ENCODE peak calls at places on chromosomes 2 and 18, in four cellular contexts. One of them, this sample, is unnamed.

GRCh38 chr18:55927831-55928230 is 339.8 kb upstream of the TCF4 start:
- DNase-seq in anterior cingulate cortex: no peak
- DNase-seq in NCI-H2081: no peak
- DNase-seq in DMS153: no peak
- DNase-seq in this sample: no peak

GRCh38 chr2:120949027-120949956 is 213.6 kb downstream of the GLI2 start:
- DNase-seq in anterior cingulate cortex: no peak
- DNase-seq in NCI-H2081: no peak
- DNase-seq in DMS153: no peak
- DNase-seq in this sample: peak

GRCh38 chr2:201118957-201119848 is 3.2 kb downstream of the CFLAR start:
- DNase-seq in anterior cingulate cortex: no peak
- DNase-seq in NCI-H2081: no peak
- DNase-seq in DMS153: no peak
- DNase-seq in this sample: peak

GRCh38 chr2:135662088-135662487 is 79.6 kb upstream of the UBXN4 start:
- DNase-seq in anterior cingulate cortex: no peak
- DNase-seq in NCI-H2081: no peak
- DNase-seq in DMS153: no peak
- DNase-seq in this sample: no peak

GRCh38 chr2:102436284-102436683 is 13.3 kb downstream of the IL18RAP start:
- DNase-seq in anterior cingulate cortex: no peak
- DNase-seq in NCI-H2081: no peak
- DNase-seq in DMS153: no peak
- DNase-seq in this sample: no peak

GRCh38 chr2:224574423-224575084 is 10.6 kb downstream of the CUL3 start:
- DNase-seq in anterior cingulate cortex: no peak
- DNase-seq in NCI-H2081: no peak
- DNase-seq in DMS153: no peak
- DNase-seq in this sample: no peak

GRCh38 chr2:188065386-188065785 is 226.3 kb upstream of the GULP1 start:
- DNase-seq in anterior cingulate cortex: no peak
- DNase-seq in NCI-H2081: no peak
- DNase-seq in DMS153: no peak
- DNase-seq in this sample: no peak

GRCh38 chr2:226792155-226792871 is 7.3 kb downstream of the IRS1 start:
- DNase-seq in anterior cingulate cortex: no peak
- DNase-seq in NCI-H2081: no peak
- DNase-seq in DMS153: no peak
- DNase-seq in this sample: no peak

GRCh38 chr2:166404831-166405568 is 29.3 kb upstream of the SCN9A start:
- DNase-seq in anterior cingulate cortex: no peak
- DNase-seq in NCI-H2081: no peak
- DNase-seq in DMS153: no peak
- DNase-seq in this sample: no peak

GRCh38 chr2:36371963-36372391 is 16.4 kb downstream of the CRIM1 start:
- DNase-seq in anterior cingulate cortex: no peak
- DNase-seq in NCI-H2081: no peak
- DNase-seq in DMS153: no peak
- DNase-seq in this sample: no peak

GRCh38 chr2:72457801-72458516 is 310.3 kb upstream of the CYP26B1 start:
- DNase-seq in anterior cingulate cortex: no peak
- DNase-seq in NCI-H2081: no peak
- DNase-seq in DMS153: no peak
- DNase-seq in this sample: no peak

GRCh38 chr18:76462326-76462694 is 32.7 kb downstream of the ZNF516 start:
- DNase-seq in anterior cingulate cortex: no peak
- DNase-seq in NCI-H2081: no peak
- DNase-seq in DMS153: no peak
- DNase-seq in this sample: no peak

GRCh38 chr2:203802277-203803045 is 65.1 kb upstream of the CTLA4 start:
- DNase-seq in anterior cingulate cortex: peak
- DNase-seq in NCI-H2081: no peak
- DNase-seq in DMS153: no peak
- DNase-seq in this sample: no peak

GRCh38 chr18:10240276-10240675 is 214.2 kb upstream of the APCDD1 start:
- DNase-seq in anterior cingulate cortex: no peak
- DNase-seq in NCI-H2081: no peak
- DNase-seq in DMS153: no peak
- DNase-seq in this sample: no peak

GRCh38 chr18:57077786-57078552 is 68.9 kb upstream of the BOD1L2 start:
- DNase-seq in anterior cingulate cortex: no peak
- DNase-seq in NCI-H2081: no peak
- DNase-seq in DMS153: no peak
- DNase-seq in this sample: no peak

GRCh38 chr2:14678754-14679153 is 46.2 kb downstream of the LRATD1 start:
- DNase-seq in anterior cingulate cortex: no peak
- DNase-seq in NCI-H2081: no peak
- DNase-seq in DMS153: no peak
- DNase-seq in this sample: no peak

GRCh38 chr18:32093523-32093922 is 1.8 kb downstream of the RNF138 start:
- DNase-seq in anterior cingulate cortex: no peak
- DNase-seq in NCI-H2081: no peak
- DNase-seq in DMS153: no peak
- DNase-seq in this sample: no peak

GRCh38 chr2:18940184-18940583 is 350.8 kb upstream of the NT5C1B start:
- DNase-seq in anterior cingulate cortex: no peak
- DNase-seq in NCI-H2081: no peak
- DNase-seq in DMS153: no peak
- DNase-seq in this sample: no peak

GRCh38 chr2:186440506-186440905 is 45.6 kb upstream of the ZC3H15 start:
- DNase-seq in anterior cingulate cortex: no peak
- DNase-seq in NCI-H2081: no peak
- DNase-seq in DMS153: no peak
- DNase-seq in this sample: no peak

GRCh38 chr2:186879312-186879711 is 30.3 kb upstream of the ZSWIM2 start:
- DNase-seq in anterior cingulate cortex: no peak
- DNase-seq in NCI-H2081: no peak
- DNase-seq in DMS153: no peak
- DNase-seq in this sample: no peak

GRCh38 chr18:35497006-35497333 is 790 bp downstream of the INO80C start:
- DNase-seq in anterior cingulate cortex: no peak
- DNase-seq in NCI-H2081: no peak
- DNase-seq in DMS153: no peak
- DNase-seq in this sample: no peak

GRCh38 chr2:130799295-130799694 is 37.4 kb upstream of the ARHGEF4 start:
- DNase-seq in anterior cingulate cortex: no peak
- DNase-seq in NCI-H2081: no peak
- DNase-seq in DMS153: no peak
- DNase-seq in this sample: no peak

GRCh38 chr18:54690198-54690597 is 99.2 kb downstream of the DYNAP start:
- DNase-seq in anterior cingulate cortex: no peak
- DNase-seq in NCI-H2081: no peak
- DNase-seq in DMS153: no peak
- DNase-seq in this sample: no peak

GRCh38 chr2:181112916-181113315 is 132.5 kb downstream of the UBE2E3 start:
- DNase-seq in anterior cingulate cortex: no peak
- DNase-seq in NCI-H2081: no peak
- DNase-seq in DMS153: no peak
- DNase-seq in this sample: no peak

GRCh38 chr2:98324181-98324580 is 22.1 kb upstream of the CNGA3 start:
- DNase-seq in anterior cingulate cortex: no peak
- DNase-seq in NCI-H2081: no peak
- DNase-seq in DMS153: no peak
- DNase-seq in this sample: no peak

GRCh38 chr18:8406486-8407250 is 202.6 kb upstream of the RAB12 start:
- DNase-seq in anterior cingulate cortex: no peak
- DNase-seq in NCI-H2081: no peak
- DNase-seq in DMS153: no peak
- DNase-seq in this sample: no peak

GRCh38 chr2:26711457-26712155 is 19.1 kb downstream of the KCNK3 start:
- DNase-seq in anterior cingulate cortex: no peak
- DNase-seq in NCI-H2081: no peak
- DNase-seq in DMS153: peak
- DNase-seq in this sample: no peak

GRCh38 chr2:201411421-201411820 is 39.8 kb downstream of the TRAK2 start:
- DNase-seq in anterior cingulate cortex: no peak
- DNase-seq in NCI-H2081: no peak
- DNase-seq in DMS153: no peak
- DNase-seq in this sample: no peak

GRCh38 chr2:139730197-139730596 is 950.0 kb upstream of the NXPH2 start:
- DNase-seq in anterior cingulate cortex: no peak
- DNase-seq in NCI-H2081: no peak
- DNase-seq in DMS153: no peak
- DNase-seq in this sample: no peak

GRCh38 chr2:231597014-231597611 is 4.4 kb downstream of the TEX44 start:
- DNase-seq in anterior cingulate cortex: peak
- DNase-seq in NCI-H2081: no peak
- DNase-seq in DMS153: no peak
- DNase-seq in this sample: no peak

GRCh38 chr2:214128040-214128439 is 282.8 kb upstream of the VWC2L start:
- DNase-seq in anterior cingulate cortex: no peak
- DNase-seq in NCI-H2081: no peak
- DNase-seq in DMS153: no peak
- DNase-seq in this sample: no peak

GRCh38 chr2:128485761-128486639 is 167.3 kb upstream of the HS6ST1 start:
- DNase-seq in anterior cingulate cortex: no peak
- DNase-seq in NCI-H2081: no peak
- DNase-seq in DMS153: no peak
- DNase-seq in this sample: no peak

GRCh38 chr18:6885992-6886823 is 156.7 kb downstream of the ARHGAP28 start:
- DNase-seq in anterior cingulate cortex: no peak
- DNase-seq in NCI-H2081: peak
- DNase-seq in DMS153: no peak
- DNase-seq in this sample: peak

GRCh38 chr18:36187826-36188721 is 777 bp downstream of the MOCOS start:
- DNase-seq in anterior cingulate cortex: no peak
- DNase-seq in NCI-H2081: no peak
- DNase-seq in DMS153: no peak
- DNase-seq in this sample: no peak

GRCh38 chr2:57796527-57796926 is 250.1 kb upstream of the VRK2 start:
- DNase-seq in anterior cingulate cortex: no peak
- DNase-seq in NCI-H2081: no peak
- DNase-seq in DMS153: no peak
- DNase-seq in this sample: no peak

GRCh38 chr18:49024808-49025361 is 74.1 kb upstream of the SMAD7 start:
- DNase-seq in anterior cingulate cortex: no peak
- DNase-seq in NCI-H2081: no peak
- DNase-seq in DMS153: no peak
- DNase-seq in this sample: no peak

GRCh38 chr2:159032580-159032979 is 64.1 kb downstream of the TANC1 start:
- DNase-seq in anterior cingulate cortex: no peak
- DNase-seq in NCI-H2081: no peak
- DNase-seq in DMS153: no peak
- DNase-seq in this sample: no peak

GRCh38 chr2:121513597-121514333 is 16.9 kb upstream of the RNU4ATAC start:
- DNase-seq in anterior cingulate cortex: no peak
- DNase-seq in NCI-H2081: no peak
- DNase-seq in DMS153: no peak
- DNase-seq in this sample: no peak

GRCh38 chr2:185862657-185863398 is 124.2 kb downstream of the FSIP2 start:
- DNase-seq in anterior cingulate cortex: no peak
- DNase-seq in NCI-H2081: no peak
- DNase-seq in DMS153: no peak
- DNase-seq in this sample: no peak

GRCh38 chr2:796151-796955 is 119.1 kb upstream of the TMEM18 start:
- DNase-seq in anterior cingulate cortex: no peak
- DNase-seq in NCI-H2081: no peak
- DNase-seq in DMS153: no peak
- DNase-seq in this sample: no peak